ENCODE peak calls at places on chromosome 2, in five cellular contexts. Z, O, E, P and N are unnamed samples.

GRCh38 chr2:68363731-68364130 is 1.4 kb upstream of the PLEK start:
- DNase-seq in Z (no peak), O (no peak), E (no peak), P (no peak), N (no peak)

GRCh38 chr2:60275958-60276357 is 277.5 kb downstream of the BCL11A start:
- DNase-seq in Z (no peak), O (no peak), E (no peak), P (no peak), N (no peak)

GRCh38 chr2:29766191-29766590 is 155.2 kb downstream of the ALK start:
- DNase-seq in Z (peak), O (no peak), E (no peak), P (no peak), N (no peak)

GRCh38 chr2:179849719-179850118 is 11.7 kb downstream of the ZNF385B start:
- DNase-seq in Z (no peak), O (no peak), E (no peak), P (no peak), N (no peak)

GRCh38 chr2:70831861-70832260 is 3.8 kb downstream of the CD207 start:
- DNase-seq in Z (no peak), O (no peak), E (no peak), P (no peak), N (no peak)

GRCh38 chr2:10934979-10935350 is 23.2 kb downstream of the KCNF1 start:
- DNase-seq in Z (no peak), O (no peak), E (no peak), P (peak), N (no peak)

GRCh38 chr2:177882501-177882900 is 190.1 kb downstream of the PDE11A start:
- DNase-seq in Z (no peak), O (no peak), E (no peak), P (no peak), N (no peak)

GRCh38 chr2:69683170-69683971 is 39.8 kb upstream of the AAK1 start:
- DNase-seq in Z (peak), O (no peak), E (peak), P (no peak), N (no peak)

GRCh38 chr2:217362290-217362689 is 502.4 kb upstream of the TNP1 start:
- DNase-seq in Z (no peak), O (no peak), E (no peak), P (no peak), N (no peak)

GRCh38 chr2:117785740-117786139 is 28.8 kb upstream of the DDX18 start:
- DNase-seq in Z (peak), O (peak), E (peak), P (no peak), N (peak)

GRCh38 chr2:172864182-172864581 is 128.5 kb downstream of the RAPGEF4 start:
- DNase-seq in Z (peak), O (peak), E (peak), P (peak), N (peak)

GRCh38 chr2:233353769-233354499 is at the start of gene DGKD:
- DNase-seq in Z (peak), O (peak), E (peak), P (no peak), N (peak)

GRCh38 chr2:54366487-54367280 is 89.4 kb upstream of the SPTBN1 start:
- DNase-seq in Z (peak), O (no peak), E (no peak), P (no peak), N (no peak)

GRCh38 chr2:10256031-10256524 is 46.6 kb upstream of the HPCAL1 start:
- DNase-seq in Z (no peak), O (no peak), E (no peak), P (no peak), N (no peak)

GRCh38 chr2:85183481-85183880 is 50.3 kb downstream of the TCF7L1 start:
- DNase-seq in Z (peak), O (no peak), E (no peak), P (no peak), N (no peak)

GRCh38 chr2:107534926-107535325 is 291.8 kb upstream of the RGPD4 start:
- DNase-seq in Z (no peak), O (no peak), E (no peak), P (no peak), N (no peak)

GRCh38 chr2:195337597-195337996 is 319.4 kb upstream of the SLC39A10 start:
- DNase-seq in Z (no peak), O (no peak), E (no peak), P (no peak), N (no peak)

GRCh38 chr2:166411473-166412230 is 35.9 kb upstream of the SCN9A start:
- DNase-seq in Z (peak), O (no peak), E (no peak), P (no peak), N (no peak)

GRCh38 chr2:229340086-229340760 is 69.1 kb upstream of the PID1 start:
- DNase-seq in Z (peak), O (no peak), E (no peak), P (no peak), N (no peak)